ENCODE peak calls at places on chromosome 6, in six cellular contexts. One of them, this sample, is unnamed.
A peak's percentile ranks its signal among the peaks of the same experiment; 100 is the strongest.

GRCh38 chr6:45432944-45433343 is 55.2 kb upstream of the SUPT3H start:
- DNase-seq in K562: no peak
- DNase-seq in GM12878: no peak
- DNase-seq in HepG2: no peak
- DNase-seq in SK-N-SH: no peak
- DNase-seq in H1: no peak
- DNase-seq in this sample: no peak

GRCh38 chr6:157169656-157170055 is 153.7 kb downstream of the TMEM242 start:
- DNase-seq in K562: no peak
- DNase-seq in GM12878: no peak
- DNase-seq in HepG2: no peak
- DNase-seq in SK-N-SH: no peak
- DNase-seq in H1: no peak
- DNase-seq in this sample: no peak

GRCh38 chr6:127514396-127515227 is 4.5 kb downstream of the MTCL3 start:
- DNase-seq in K562: no peak
- DNase-seq in GM12878: no peak
- DNase-seq in HepG2: no peak
- DNase-seq in SK-N-SH: peak; percentile 28
- DNase-seq in H1: peak; percentile 3
- DNase-seq in this sample: no peak

GRCh38 chr6:145247677-145248419 is 487.5 kb downstream of the EPM2A start:
- DNase-seq in K562: no peak
- DNase-seq in GM12878: no peak
- DNase-seq in HepG2: no peak
- DNase-seq in SK-N-SH: no peak
- DNase-seq in H1: peak; percentile 7
- DNase-seq in this sample: peak; percentile 15

GRCh38 chr6:90027004-90027403 is 132.7 kb downstream of the GJA10 start:
- DNase-seq in K562: no peak
- DNase-seq in GM12878: no peak
- DNase-seq in HepG2: no peak
- DNase-seq in SK-N-SH: no peak
- DNase-seq in H1: no peak
- DNase-seq in this sample: no peak

GRCh38 chr6:9948600-9949138 is 466.2 kb downstream of the TFAP2A start:
- DNase-seq in K562: no peak
- DNase-seq in GM12878: no peak
- DNase-seq in HepG2: no peak
- DNase-seq in SK-N-SH: no peak
- DNase-seq in H1: no peak
- DNase-seq in this sample: no peak

GRCh38 chr6:2529217-2529719 is 221.5 kb downstream of the MYLK4 start:
- DNase-seq in K562: no peak
- DNase-seq in GM12878: no peak
- DNase-seq in HepG2: no peak
- DNase-seq in SK-N-SH: no peak
- DNase-seq in H1: no peak
- DNase-seq in this sample: no peak

GRCh38 chr6:106100755-106101154 is 14.6 kb downstream of the PRDM1 start:
- DNase-seq in K562: no peak
- DNase-seq in GM12878: no peak
- DNase-seq in HepG2: no peak
- DNase-seq in SK-N-SH: no peak
- DNase-seq in H1: no peak
- DNase-seq in this sample: no peak

GRCh38 chr6:63272397-63272796 is 47.4 kb downstream of the LGSN start:
- DNase-seq in K562: peak; percentile 7
- DNase-seq in GM12878: no peak
- DNase-seq in HepG2: peak; percentile 51
- DNase-seq in SK-N-SH: peak; percentile 35
- DNase-seq in H1: no peak
- DNase-seq in this sample: peak; percentile 30

GRCh38 chr6:154993026-154993425 is 2.1 kb upstream of the TIAM2 start:
- DNase-seq in K562: no peak
- DNase-seq in GM12878: no peak
- DNase-seq in HepG2: no peak
- DNase-seq in SK-N-SH: no peak
- DNase-seq in H1: no peak
- DNase-seq in this sample: no peak

GRCh38 chr6:41878961-41879405 is 16.2 kb downstream of the USP49 start:
- DNase-seq in K562: no peak
- DNase-seq in GM12878: no peak
- DNase-seq in HepG2: peak; percentile 18
- DNase-seq in SK-N-SH: no peak
- DNase-seq in H1: no peak
- DNase-seq in this sample: no peak

GRCh38 chr6:43965628-43966373 is 161.5 kb downstream of the MRPL14 start:
- DNase-seq in K562: no peak
- DNase-seq in GM12878: no peak
- DNase-seq in HepG2: no peak
- DNase-seq in SK-N-SH: no peak
- DNase-seq in H1: no peak
- DNase-seq in this sample: no peak

GRCh38 chr6:159941286-159942113 is 27.4 kb upstream of the IGF2R start:
- DNase-seq in K562: peak; percentile 25
- DNase-seq in GM12878: peak; percentile 55
- DNase-seq in HepG2: peak; percentile 46
- DNase-seq in SK-N-SH: peak; percentile 14
- DNase-seq in H1: no peak
- DNase-seq in this sample: peak; percentile 24

GRCh38 chr6:163720460-163721235 is 306.1 kb downstream of the QKI start:
- DNase-seq in K562: no peak
- DNase-seq in GM12878: no peak
- DNase-seq in HepG2: no peak
- DNase-seq in SK-N-SH: no peak
- DNase-seq in H1: no peak
- DNase-seq in this sample: no peak

GRCh38 chr6:45687570-45687969 is 309.8 kb upstream of the SUPT3H start:
- DNase-seq in K562: no peak
- DNase-seq in GM12878: no peak
- DNase-seq in HepG2: no peak
- DNase-seq in SK-N-SH: no peak
- DNase-seq in H1: no peak
- DNase-seq in this sample: no peak

GRCh38 chr6:34522740-34523139 is 33.4 kb downstream of the SPDEF start:
- DNase-seq in K562: no peak
- DNase-seq in GM12878: no peak
- DNase-seq in HepG2: no peak
- DNase-seq in SK-N-SH: no peak
- DNase-seq in H1: no peak
- DNase-seq in this sample: no peak

GRCh38 chr6:150395388-150396009 is 26.7 kb downstream of the IYD start:
- DNase-seq in K562: peak; percentile 55
- DNase-seq in GM12878: no peak
- DNase-seq in HepG2: peak; percentile 60
- DNase-seq in SK-N-SH: peak; percentile 43
- DNase-seq in H1: peak; percentile 51
- DNase-seq in this sample: peak; percentile 61

GRCh38 chr6:98716341-98716740 is 118.0 kb upstream of the POU3F2 start:
- DNase-seq in K562: no peak
- DNase-seq in GM12878: no peak
- DNase-seq in HepG2: peak; percentile 1
- DNase-seq in SK-N-SH: no peak
- DNase-seq in H1: no peak
- DNase-seq in this sample: no peak

GRCh38 chr6:13466304-13467215 is 20.8 kb downstream of the GFOD1 start:
- DNase-seq in K562: no peak
- DNase-seq in GM12878: no peak
- DNase-seq in HepG2: no peak
- DNase-seq in SK-N-SH: no peak
- DNase-seq in H1: no peak
- DNase-seq in this sample: no peak

GRCh38 chr6:13099771-13100170 is 228.6 kb downstream of the TBC1D7 start:
- DNase-seq in K562: peak; percentile 21
- DNase-seq in GM12878: no peak
- DNase-seq in HepG2: no peak
- DNase-seq in SK-N-SH: no peak
- DNase-seq in H1: no peak
- DNase-seq in this sample: no peak

GRCh38 chr6:39897699-39898098 is 36.6 kb downstream of the MOCS1 start:
- DNase-seq in K562: no peak
- DNase-seq in GM12878: no peak
- DNase-seq in HepG2: no peak
- DNase-seq in SK-N-SH: no peak
- DNase-seq in H1: no peak
- DNase-seq in this sample: no peak
- TF ChIP-seq CHD2 in K562: no peak
- TF ChIP-seq CHD2 in GM12878: no peak
- TF ChIP-seq CHD2 in HepG2: no peak
- TF ChIP-seq CHD2 in SK-N-SH: no peak
- TF ChIP-seq CHD2 in H1: no peak
- TF ChIP-seq CHD2 in this sample: no peak

DNA sequence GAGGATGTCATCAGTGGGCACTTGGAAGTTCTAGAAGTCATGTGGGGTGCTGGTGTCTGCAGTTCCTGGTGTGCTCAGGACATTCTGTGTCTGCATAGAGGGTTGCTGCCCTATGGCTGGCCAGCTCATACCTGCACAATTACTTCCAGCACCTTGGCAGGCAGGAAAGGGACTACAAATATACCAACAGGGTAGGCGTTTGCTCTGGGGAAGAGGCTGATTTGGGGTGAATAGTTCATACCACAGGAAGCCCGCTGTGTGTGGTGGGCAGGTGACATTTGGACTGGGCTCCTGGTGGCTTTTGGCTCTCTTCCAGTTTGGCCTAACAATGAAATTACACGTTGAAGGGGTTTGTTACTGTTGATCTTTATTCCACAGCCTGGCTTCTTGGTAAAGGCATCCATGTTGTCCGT is 88.2 kb downstream of the RSPH3 start:
- DNase-seq in K562: no peak
- DNase-seq in GM12878: peak; percentile 30
- DNase-seq in HepG2: no peak
- DNase-seq in SK-N-SH: no peak
- DNase-seq in H1: no peak
- DNase-seq in this sample: no peak
- TF ChIP-seq CHD2 in K562: no peak
- TF ChIP-seq CHD2 in GM12878: no peak
- TF ChIP-seq CHD2 in HepG2: no peak
- TF ChIP-seq CHD2 in SK-N-SH: no peak
- TF ChIP-seq CHD2 in H1: no peak
- TF ChIP-seq CHD2 in this sample: no peak

DNA sequence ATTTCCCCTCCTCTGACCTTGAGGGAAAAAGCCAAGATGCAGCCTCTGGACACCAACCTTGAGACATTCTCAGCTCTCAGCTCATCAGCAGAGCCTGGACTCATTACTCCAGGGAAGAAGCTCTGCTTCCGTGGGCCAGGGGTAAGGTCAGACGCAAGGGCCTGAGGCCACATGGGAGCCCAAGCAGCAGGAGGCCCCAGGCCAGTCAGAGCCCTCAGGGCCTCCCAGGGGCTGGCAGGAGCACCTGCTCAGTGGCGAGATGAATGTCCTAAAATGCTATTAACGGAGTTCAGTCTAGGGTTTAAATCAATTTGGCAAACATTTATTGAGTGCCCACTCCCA is 208.6 kb downstream of the ERMARD start:
- DNase-seq in K562: no peak
- DNase-seq in GM12878: no peak
- DNase-seq in HepG2: no peak
- DNase-seq in SK-N-SH: peak; percentile 37
- DNase-seq in H1: no peak
- DNase-seq in this sample: no peak
- TF ChIP-seq CHD2 in K562: no peak
- TF ChIP-seq CHD2 in GM12878: no peak
- TF ChIP-seq CHD2 in HepG2: no peak
- TF ChIP-seq CHD2 in SK-N-SH: no peak
- TF ChIP-seq CHD2 in H1: no peak
- TF ChIP-seq CHD2 in this sample: no peak

GRCh38 chr6:130831598-130831997 is 4.4 kb downstream of the SMLR1 start:
- DNase-seq in K562: no peak
- DNase-seq in GM12878: no peak
- DNase-seq in HepG2: no peak
- DNase-seq in SK-N-SH: no peak
- DNase-seq in H1: no peak
- DNase-seq in this sample: no peak

GRCh38 chr6:130825772-130826441 is 1.3 kb upstream of the SMLR1 start:
- DNase-seq in K562: no peak
- DNase-seq in GM12878: no peak
- DNase-seq in HepG2: no peak
- DNase-seq in SK-N-SH: no peak
- DNase-seq in H1: peak; percentile 53
- DNase-seq in this sample: no peak

GRCh38 chr6:130826442-130827246 is 562 bp upstream of the SMLR1 start:
- DNase-seq in K562: no peak
- DNase-seq in GM12878: no peak
- DNase-seq in HepG2: no peak
- DNase-seq in SK-N-SH: no peak
- DNase-seq in H1: no peak
- DNase-seq in this sample: no peak

GRCh38 chr6:130827247-130828149 is at the start of gene SMLR1:
- DNase-seq in K562: no peak
- DNase-seq in GM12878: no peak
- DNase-seq in HepG2: peak; percentile 96
- DNase-seq in SK-N-SH: no peak
- DNase-seq in H1: no peak
- DNase-seq in this sample: no peak

GRCh38 chr6:130829333-130829910 is 2.2 kb downstream of the SMLR1 start:
- DNase-seq in K562: no peak
- DNase-seq in GM12878: no peak
- DNase-seq in HepG2: no peak
- DNase-seq in SK-N-SH: no peak
- DNase-seq in H1: no peak
- DNase-seq in this sample: no peak
- TF ChIP-seq CHD2 in K562: no peak
- TF ChIP-seq CHD2 in GM12878: no peak
- TF ChIP-seq CHD2 in HepG2: no peak
- TF ChIP-seq CHD2 in SK-N-SH: no peak
- TF ChIP-seq CHD2 in H1: no peak
- TF ChIP-seq CHD2 in this sample: no peak